ENCODE peak calls at places on chromosomes 4 and X, in six cellular contexts. Y is Right ventricle myocardium superior, M is glutamatergic neuron, C is left ventricle myocardium inferior, A is psoas muscle, X is hypothalamus. G is an unnamed sample.

GRCh38 chr4:156390599-156391296 is 437.1 kb upstream of the CTSO start:
- DNase-seq in Y (no peak), M (no peak), C (no peak), A (no peak), X (no peak), G (no peak)

GRCh38 chrX:48083212-48083611 is 11.8 kb upstream of the ZNF630 start:
- DNase-seq in Y (no peak), M (peak; percentile 39), C (peak; percentile 13), A (no peak), X (peak; percentile 0), G (peak; percentile 2)

GRCh38 chr4:155780773-155781172 is 22.0 kb downstream of the GUCY1B1 start:
- DNase-seq in Y (no peak), M (no peak), C (no peak), A (no peak), X (no peak), G (no peak)

GRCh38 chr4:121243476-121243875 is 79.4 kb upstream of the TNIP3 start:
- DNase-seq in Y (no peak), M (no peak), C (no peak), A (no peak), X (no peak), G (no peak)

GRCh38 chr4:139278956-139279722 is 886 bp downstream of the MGARP start:
- DNase-seq in Y (no peak), M (peak; percentile 35), C (no peak), A (no peak), X (no peak), G (no peak)

GRCh38 chr4:11336435-11336834 is 92.3 kb downstream of the HS3ST1 start:
- DNase-seq in Y (no peak), M (no peak), C (no peak), A (no peak), X (no peak), G (no peak)

GRCh38 chrX:119693032-119693995 is at the start of gene SEPTIN6:
- DNase-seq in Y (peak; percentile 80), M (peak; percentile 87), C (peak; percentile 62), A (peak; percentile 68), X (peak; percentile 18), G (no peak)

GRCh38 chr4:153822316-153822715 is 33.4 kb upstream of the SFRP2 start:
- DNase-seq in Y (no peak), M (no peak), C (no peak), A (no peak), X (no peak), G (no peak)

GRCh38 chr4:141346144-141346543 is 125.4 kb downstream of the ZNF330 start:
- DNase-seq in Y (no peak), M (no peak), C (no peak), A (no peak), X (no peak), G (peak; percentile 29)

GRCh38 chrX:108420481-108420880 is 17.7 kb downstream of the COL4A6 start:
- DNase-seq in Y (no peak), M (no peak), C (no peak), A (no peak), X (no peak), G (no peak)

GRCh38 chr4:174538123-174538875 is 16.0 kb upstream of the HPGD start:
- DNase-seq in Y (no peak), M (no peak), C (no peak), A (no peak), X (no peak), G (no peak)

GRCh38 chrX:14864626-14865025 is 8.2 kb downstream of the FANCB start:
- DNase-seq in Y (no peak), M (no peak), C (no peak), A (no peak), X (no peak), G (peak; percentile 24)

GRCh38 chr4:114398386-114398785 is 200.2 kb upstream of the UGT8 start:
- DNase-seq in Y (no peak), M (no peak), C (no peak), A (no peak), X (no peak), G (no peak)

G was measured in AG04450.